ENCODE peak calls at places on chromosomes 5 and 9, in seven cellular contexts. X is K562, J is H1, U is HepG2, A is GM12891, K is SK-N-SH, P is GM12878. D is an unnamed sample.

GRCh38 chr9:89310486-89311345 is at the start of gene CKS2:
- DNase-seq in A (peak; percentile 92), X (peak; percentile 98), U (peak; percentile 99), K (peak; percentile 98), P (peak; percentile 100), J (peak; percentile 100), D (peak; percentile 91)

GRCh38 chr9:135083831-135084230 is 3.6 kb upstream of the OLFM1 start:
- DNase-seq in U (no peak), J (no peak), A (no peak), K (no peak), P (no peak), X (no peak), D (no peak)

GRCh38 chr5:68086443-68086842 is 129.1 kb upstream of the PIK3R1 start:
- DNase-seq in A (no peak), P (no peak), K (no peak), X (no peak), J (no peak), U (no peak), D (no peak)

GRCh38 chr5:125559296-125559695 is 812.9 kb upstream of the ZNF608 start:
- DNase-seq in U (no peak), X (no peak), J (no peak), A (no peak), K (peak; percentile 60), P (no peak), D (no peak)

GRCh38 chr9:37056086-37056485 is 22.0 kb upstream of the PAX5 start:
- DNase-seq in P (no peak), K (no peak), J (no peak), U (no peak), X (no peak), A (no peak), D (no peak)

GRCh38 chr9:113556877-113557593 is 93.5 kb downstream of the RGS3 start:
- DNase-seq in A (no peak), J (no peak), X (no peak), P (no peak), U (no peak), K (no peak), D (no peak)

GRCh38 chr5:146467729-146468128 is 20.6 kb downstream of the TCERG1 start:
- DNase-seq in J (no peak), U (no peak), K (no peak), A (no peak), X (no peak), P (no peak), D (no peak)

GRCh38 chr9:136655244-136656225 is 7.2 kb upstream of the EGFL7 start:
- DNase-seq in X (no peak), A (no peak), K (no peak), J (no peak), P (no peak), U (no peak), D (no peak)

GRCh38 chr5:35029333-35029732 is 18.4 kb downstream of the AGXT2 start:
- DNase-seq in U (no peak), K (no peak), P (no peak), J (no peak), X (no peak), A (no peak), D (no peak)

GRCh38 chr9:21506910-21507795 is 25.0 kb upstream of the IFNE start:
- DNase-seq in K (no peak), P (no peak), A (no peak), J (no peak), X (no peak), U (no peak), D (no peak)

GRCh38 chr5:118545050-118545449 is 443.3 kb downstream of the DTWD2 start:
- DNase-seq in J (no peak), P (no peak), A (no peak), U (no peak), K (no peak), X (no peak), D (no peak)

GRCh38 chr9:38144421-38144820 is 75.4 kb upstream of the SHB start:
- DNase-seq in J (no peak), P (no peak), X (no peak), U (no peak), K (peak; percentile 34), A (no peak), D (no peak)

GRCh38 chr9:34746526-34746925 is 36.6 kb upstream of the CCL21 start:
- DNase-seq in A (no peak), J (no peak), U (no peak), K (no peak), X (no peak), P (no peak), D (no peak)

GRCh38 chr9:34742710-34743109 is 32.8 kb upstream of the CCL21 start:
- DNase-seq in J (no peak), U (no peak), P (no peak), X (no peak), A (no peak), K (no peak), D (no peak)

GRCh38 chr9:34741628-34742027 is 31.7 kb upstream of the CCL21 start:
- DNase-seq in P (no peak), A (no peak), X (no peak), J (no peak), K (no peak), U (no peak), D (no peak)

GRCh38 chr9:34744295-34745221 is 34.6 kb upstream of the CCL21 start:
- DNase-seq in J (no peak), X (no peak), P (no peak), A (no peak), U (no peak), K (no peak), D (no peak)
- TF ChIP-seq TAF1 in J (no peak), X (no peak), P (no peak), A (no peak), U (no peak), K (no peak), D (no peak)

GRCh38 chr5:173778152-173778782 is 109.9 kb upstream of the CPEB4 start:
- DNase-seq in U (no peak), K (no peak), P (no peak), J (no peak), X (no peak), A (no peak), D (no peak)
- TF ChIP-seq POLR2AphosphoS5 in U (no peak), K (no peak), P (no peak), J (no peak), X (no peak), A (no peak), D (no peak)

GRCh38 chr5:176360894-176361436 is 599 bp downstream of the KIAA1191 start:
- DNase-seq in A (no peak), K (no peak), U (no peak), J (no peak), X (no peak), P (no peak), D (no peak)
- TF ChIP-seq TAF1 in A (no peak), K (no peak), U (no peak), J (no peak), X (no peak), P (no peak), D (no peak)

DNA sequence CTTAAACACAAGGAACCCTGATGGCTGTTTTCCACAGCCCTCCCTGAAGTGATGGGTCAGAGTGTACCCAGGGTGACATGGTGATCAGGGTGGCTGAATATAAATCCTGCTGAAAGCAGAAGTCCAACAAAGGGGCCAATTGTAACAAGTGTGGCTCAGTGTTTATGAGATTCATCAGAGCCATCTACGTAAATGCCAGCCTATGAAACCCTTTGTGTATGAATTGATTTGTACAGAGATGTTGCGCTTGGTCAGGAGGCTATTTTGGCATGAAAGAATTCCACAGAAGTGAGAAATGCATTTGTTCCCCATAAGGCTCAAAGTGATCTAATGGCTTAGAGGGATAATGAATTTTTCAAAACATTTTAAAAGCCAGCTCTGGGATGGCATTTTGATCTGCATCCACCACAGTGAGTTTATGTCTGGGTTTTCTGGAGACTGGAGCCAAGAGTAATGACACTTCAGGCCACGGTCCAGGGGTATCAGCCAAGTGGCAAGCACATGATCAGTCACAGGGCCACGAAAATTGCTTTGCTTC is 12.4 kb downstream of the PRUNE2 start:
- DNase-seq in X (no peak), K (no peak), U (no peak), P (no peak), A (no peak), J (no peak), D (no peak)
- TF ChIP-seq POLR2AphosphoS5 in X (no peak), K (no peak), U (no peak), P (no peak), A (no peak), J (no peak), D (no peak)

GRCh38 chr9:27489087-27489876 is 34.8 kb upstream of the IFNK start:
- DNase-seq in J (no peak), P (peak; percentile 50), U (no peak), X (no peak), K (no peak), A (peak; percentile 24), D (peak; percentile 12)

GRCh38 chr9:27487927-27488326 is 36.2 kb upstream of the IFNK start:
- DNase-seq in J (no peak), K (no peak), A (no peak), P (no peak), X (no peak), U (no peak), D (no peak)

GRCh38 chr9:27487128-27487527 is 37.0 kb upstream of the IFNK start:
- DNase-seq in A (no peak), X (no peak), J (no peak), U (no peak), P (no peak), K (no peak), D (no peak)

GRCh38 chr9:27495480-27496133 is 28.5 kb upstream of the IFNK start:
- DNase-seq in K (no peak), A (no peak), U (no peak), P (no peak), J (no peak), X (no peak), D (no peak)

DNA sequence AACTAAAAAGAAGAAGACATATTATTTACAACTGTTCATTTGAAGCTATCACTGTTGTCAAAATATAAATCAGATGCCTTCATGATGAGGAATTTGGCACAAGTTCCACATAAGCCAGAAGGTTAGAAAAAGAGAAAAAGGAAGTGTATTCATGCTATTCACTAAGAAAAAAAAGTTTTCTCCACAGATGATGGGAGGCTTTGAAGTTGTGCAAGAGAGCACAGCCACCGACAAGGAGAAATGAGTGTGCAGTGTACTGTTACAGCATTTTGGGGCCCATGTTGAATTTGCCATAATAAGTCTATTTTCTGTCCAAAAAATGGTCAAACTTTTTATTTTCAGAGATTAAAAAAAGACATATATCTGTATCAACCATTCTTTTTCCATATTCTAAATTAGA is 32.9 kb upstream of the IFNK start:
- DNase-seq in U (no peak), A (no peak), J (no peak), K (no peak), P (peak; percentile 11), X (no peak), D (no peak)
- TF ChIP-seq TAF1 in U (no peak), A (no peak), J (no peak), K (no peak), P (no peak), X (no peak), D (no peak)

GRCh38 chr5:134059758-134060495 is 54.6 kb upstream of the TCF7 start:
- DNase-seq in J (no peak), U (no peak), P (no peak), K (no peak), X (no peak), A (no peak), D (no peak)

GRCh38 chr5:134063421-134063820 is 51.1 kb upstream of the TCF7 start:
- DNase-seq in K (no peak), P (no peak), A (no peak), X (no peak), J (no peak), U (no peak), D (no peak)
- TF ChIP-seq POLR2AphosphoS5 in K (no peak), P (no peak), A (no peak), X (no peak), J (no peak), U (no peak), D (no peak)